ENCODE peak calls at places on chromosomes 13 and 19, in four cellular contexts. K, G, O and Y are unnamed samples.

GRCh38 chr13:75761373-75761772 is 125.2 kb downstream of the LMO7 start:
- DNase-seq in K (no peak), O (no peak), G (no peak), Y (no peak)

GRCh38 chr13:113742000-113742441 is 17.0 kb upstream of the TMEM255B start:
- DNase-seq in K (no peak), G (peak; percentile 53), O (peak; percentile 67), Y (peak; percentile 72)

GRCh38 chr19:29884466-29884865 is 57.6 kb upstream of the URI1 start:
- DNase-seq in G (no peak), K (no peak), O (no peak), Y (no peak)

GRCh38 chr13:112652512-112653458 is 37.1 kb upstream of the ATP11A start:
- DNase-seq in O (no peak), K (no peak), G (no peak), Y (no peak)

GRCh38 chr13:96822900-96823299 is 171.4 kb downstream of the OXGR1 start:
- DNase-seq in O (peak; percentile 42), K (no peak), G (peak; percentile 50), Y (peak; percentile 67)

GRCh38 chr13:21074601-21075302 is 13.4 kb upstream of the LATS2 start:
- DNase-seq in K (peak; percentile 49), O (no peak), G (no peak), Y (no peak)

GRCh38 chr13:91119643-91120042 is 227.8 kb upstream of the MIR17HG start:
- DNase-seq in K (no peak), G (no peak), O (no peak), Y (no peak)

GRCh38 chr13:98565726-98566577 is 11.0 kb downstream of the STK24 start:
- DNase-seq in G (no peak), O (no peak), K (peak; percentile 53), Y (no peak)

GRCh38 chr19:14563989-14564650 is 7.7 kb downstream of the NDUFB7 start:
- DNase-seq in G (peak; percentile 71), K (no peak), O (no peak), Y (peak; percentile 87)

GRCh38 chr19:11345122-11345752 is 831 bp downstream of the TMEM205 start:
- DNase-seq in K (no peak), G (no peak), O (no peak), Y (no peak)

GRCh38 chr19:31519216-31519615 is 170.0 kb upstream of the TSHZ3 start:
- DNase-seq in G (no peak), O (no peak), K (no peak), Y (no peak)

GRCh38 chr13:33381906-33382305 is 96.4 kb upstream of the STARD13 start:
- DNase-seq in G (no peak), O (no peak), K (no peak), Y (no peak)

GRCh38 chr19:51422053-51422448 is 4.6 kb upstream of the SIGLEC10 start:
- DNase-seq in K (peak; percentile 82), O (peak; percentile 94), G (peak; percentile 96), Y (peak; percentile 55)

GRCh38 chr19:12703056-12703455 is 6.6 kb upstream of the FBXW9 start:
- DNase-seq in G (peak; percentile 91), K (no peak), O (peak; percentile 44), Y (peak; percentile 63)

GRCh38 chr19:34173145-34173956 is 1.0 kb downstream of the LSM14A start:
- DNase-seq in K (no peak), G (peak; percentile 76), O (peak; percentile 51), Y (peak; percentile 11)

GRCh38 chr13:65032825-65033224 is 2197.3 kb downstream of the PCDH9 start:
- DNase-seq in K (no peak), G (no peak), O (no peak), Y (no peak)

GRCh38 chr19:38596057-38596981 is 21.4 kb downstream of the MAP4K1 start:
- DNase-seq in O (peak; percentile 90), G (peak; percentile 95), K (no peak), Y (no peak)

GRCh38 chr19:28234637-28235036 is 978.3 kb downstream of the UQCRFS1 start:
- DNase-seq in O (peak; percentile 92), K (no peak), G (no peak), Y (no peak)

GRCh38 chr13:39455534-39456175 is 147.3 kb downstream of the LHFPL6 start:
- DNase-seq in G (no peak), O (no peak), K (no peak), Y (no peak)

GRCh38 chr19:9729162-9729561 is 39.4 kb downstream of the ZNF846 start:
- DNase-seq in O (no peak), G (no peak), K (no peak), Y (no peak)

GRCh38 chr13:24263652-24264051 is 45.7 kb upstream of the C1QTNF9 start:
- DNase-seq in K (no peak), O (no peak), G (no peak), Y (no peak)

GRCh38 chr13:39415003-39415402 is 188.0 kb downstream of the LHFPL6 start:
- DNase-seq in O (no peak), K (no peak), G (no peak), Y (no peak)

GRCh38 chr13:103142091-103142594 is 75.9 kb upstream of the SLC10A2 start:
- DNase-seq in G (no peak), K (no peak), O (no peak), Y (no peak)

GRCh38 chr13:57640582-57640981 is 9.0 kb downstream of the PCDH17 start:
- DNase-seq in K (no peak), G (no peak), O (no peak), Y (no peak)

GRCh38 chr13:103315701-103316100 is 249.5 kb upstream of the SLC10A2 start:
- DNase-seq in K (no peak), G (no peak), O (no peak), Y (no peak)

GRCh38 chr19:48330012-48330681 is 4.8 kb downstream of the EMP3 start:
- DNase-seq in G (peak; percentile 93), O (peak; percentile 90), K (peak; percentile 71), Y (peak; percentile 95)

GRCh38 chr19:1231729-1232128 is 6.1 kb downstream of the CBARP start:
- DNase-seq in K (no peak), G (no peak), O (no peak), Y (no peak)

GRCh38 chr13:25688524-25688923 is 316.8 kb downstream of the ATP8A2 start:
- DNase-seq in G (no peak), K (no peak), O (no peak), Y (peak; percentile 18)

GRCh38 chr19:40672038-40672437 is 18.4 kb downstream of the NUMBL start:
- DNase-seq in K (no peak), G (no peak), O (no peak), Y (no peak)

GRCh38 chr13:76884167-76884566 is 2.0 kb downstream of the KCTD12 start:
- DNase-seq in K (peak; percentile 27), O (peak; percentile 73), G (peak; percentile 49), Y (no peak)

DNA sequence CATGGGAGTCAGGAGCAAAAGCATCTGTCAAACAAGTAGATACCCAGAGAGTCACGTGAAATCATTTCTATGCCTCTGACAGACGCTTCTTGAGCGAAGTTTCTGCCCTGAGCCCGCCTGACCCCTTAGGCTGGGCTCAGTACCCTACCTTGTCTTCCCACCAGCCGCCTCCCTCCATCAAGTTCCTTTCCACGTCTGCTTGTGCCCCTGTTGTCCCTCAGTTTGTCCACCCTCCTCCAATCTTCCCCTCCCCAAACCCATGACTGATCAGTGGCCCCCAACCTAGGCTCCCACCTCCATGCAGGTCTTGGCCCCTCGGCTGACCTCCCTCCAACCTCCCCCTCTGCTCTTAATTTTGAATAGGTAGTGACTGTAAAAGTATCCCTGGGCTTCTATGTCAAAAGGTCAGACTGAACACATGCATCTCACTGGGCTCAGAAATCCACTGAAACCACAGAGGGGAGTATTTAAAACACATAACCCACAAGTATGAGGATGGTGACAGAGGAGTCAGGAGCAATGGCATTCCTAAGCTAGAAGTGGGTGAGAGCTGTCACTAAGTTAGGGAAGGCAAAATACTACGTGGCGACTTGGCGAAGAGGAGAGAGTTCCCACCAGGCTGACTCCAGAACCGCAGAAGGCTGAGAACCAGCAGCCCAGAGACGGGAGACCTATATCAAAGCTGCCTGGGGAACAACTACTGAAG is 1.7 kb upstream of the ZNF446 start:
- DNase-seq in K (no peak), O (no peak), G (no peak), Y (no peak)
- H3K4me3 ChIP-seq in K (no peak overlapping the region), O (no peak overlapping the region), G (no peak overlapping the region), Y (no peak overlapping the region)

GRCh38 chr19:45643024-45643926 is 4.1 kb upstream of the EML2 start:
- DNase-seq in K (peak; percentile 85), G (peak; percentile 91), O (peak; percentile 89), Y (peak; percentile 96)

GRCh38 chr19:45643927-45644771 is 5.0 kb upstream of the EML2 start:
- DNase-seq in O (no peak), K (no peak), G (no peak), Y (no peak)

GRCh38 chr19:45638930-45639729 is at the start of gene EML2:
- DNase-seq in G (peak; percentile 94), K (peak; percentile 56), O (peak; percentile 85), Y (peak; percentile 83)

GRCh38 chr19:45640849-45641273 is 1.7 kb upstream of the EML2 start:
- DNase-seq in O (peak; percentile 46), K (no peak), G (peak; percentile 58), Y (no peak)

GRCh38 chr19:45641274-45642105 is 2.3 kb upstream of the EML2 start:
- DNase-seq in G (peak; percentile 93), K (peak; percentile 74), O (peak; percentile 93), Y (peak; percentile 99)
- H3K4me1 ChIP-seq in G (peaks cover 13% of the 10 kb centered on the region), K (peaks cover 76% of the 10 kb centered on the region), O (peaks cover 9% of the 10 kb centered on the region), Y (peaks cover 33% of the 10 kb centered on the region)

GRCh38 chr19:50147462-50148423 is 15.3 kb downstream of the IZUMO2 start:
- DNase-seq in G (peak; percentile 93), K (peak; percentile 92), O (peak; percentile 92), Y (peak; percentile 77)
- H3K4me3 ChIP-seq in G (peak overlapping the region; percentile 71), K (peak overlapping the region; percentile 71), O (peak overlapping the region; percentile 60), Y (peak overlapping the region; percentile 50)

DNA sequence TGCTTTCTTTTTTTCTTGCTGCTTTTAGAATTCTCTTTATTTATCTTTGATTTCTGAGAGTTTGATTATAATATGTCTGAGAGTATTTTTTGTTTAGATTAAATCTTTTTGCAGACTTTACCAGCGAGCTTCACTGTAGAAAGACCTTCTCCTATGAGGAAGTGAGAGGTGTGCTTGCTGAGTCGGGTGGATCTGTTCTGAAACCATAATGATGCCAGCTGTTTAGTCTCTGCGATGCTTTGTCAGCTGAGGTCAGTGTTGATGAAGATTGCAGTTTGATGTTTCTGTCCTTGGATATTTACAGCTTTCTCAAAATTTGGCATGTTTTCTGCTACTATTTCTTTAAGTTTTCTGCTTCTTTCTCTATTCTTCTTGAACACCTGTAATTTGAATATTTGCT is 309.1 kb upstream of the SLITRK6 start:
- DNase-seq in O (no peak), K (no peak), G (no peak), Y (no peak)
- H3K4me1 ChIP-seq in O (no peaks in the 10 kb centered on the region), K (no peaks in the 10 kb centered on the region), G (no peaks in the 10 kb centered on the region), Y (no peaks in the 10 kb centered on the region)

DNA sequence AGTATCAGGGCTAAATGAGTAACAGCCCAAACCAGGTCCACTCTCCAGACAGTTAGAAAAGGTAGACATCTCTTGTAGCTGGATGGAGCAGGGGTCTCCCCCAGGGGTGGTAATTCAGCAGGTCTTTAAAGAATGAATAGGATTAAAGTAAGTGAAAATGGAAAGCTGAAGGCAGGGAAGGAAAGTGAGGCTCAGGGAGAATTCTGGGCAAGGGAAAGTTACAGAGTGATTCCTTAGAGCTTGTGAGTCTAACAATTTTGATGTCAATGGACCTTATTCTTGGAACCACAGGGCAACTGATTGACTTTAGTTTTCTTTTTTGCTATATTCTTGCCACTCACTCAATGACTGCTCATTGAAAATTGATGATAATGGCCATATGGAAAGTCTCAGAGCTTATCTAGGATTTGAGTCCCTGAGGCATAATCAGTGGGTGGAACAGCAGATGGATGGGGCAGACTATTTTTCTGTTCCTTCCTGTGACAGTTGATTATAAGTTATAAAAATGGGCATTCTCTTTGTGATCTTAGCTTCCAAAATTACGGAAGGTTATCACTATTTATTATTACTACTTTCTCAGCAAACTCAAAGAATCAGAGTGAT is 76.9 kb downstream of the LRCH1 start:
- DNase-seq in G (no peak), K (no peak), O (no peak), Y (no peak)
- H3K4me3 ChIP-seq in G (no peak overlapping the region), K (no peak overlapping the region), O (no peak overlapping the region), Y (no peak overlapping the region)